ENCODE peak calls at places on chromosomes 2 and 18, in seven cellular contexts. One of them, this sample, is unnamed.

GRCh38 chr2:28981016-28981441 is at the start of gene TOGARAM2:
- DNase-seq in heart right ventricle: peak; percentile 20
- DNase-seq in A549: no peak
- DNase-seq in breast epithelium: no peak
- DNase-seq in mammary epithelial cell: no peak
- DNase-seq in PC-9: no peak
- DNase-seq in cardiac muscle cell: no peak
- DNase-seq in this sample: peak; percentile 19

GRCh38 chr2:224869601-224870000 is 153.4 kb upstream of the CCDC195 start:
- DNase-seq in heart right ventricle: no peak
- DNase-seq in A549: no peak
- DNase-seq in breast epithelium: no peak
- DNase-seq in mammary epithelial cell: peak; percentile 75
- DNase-seq in PC-9: no peak
- DNase-seq in cardiac muscle cell: no peak
- DNase-seq in this sample: peak; percentile 38

GRCh38 chr2:240739797-240740196 is 48.1 kb downstream of the AQP12A start:
- DNase-seq in heart right ventricle: no peak
- DNase-seq in A549: no peak
- DNase-seq in breast epithelium: no peak
- DNase-seq in mammary epithelial cell: no peak
- DNase-seq in PC-9: no peak
- DNase-seq in cardiac muscle cell: no peak
- DNase-seq in this sample: no peak

GRCh38 chr18:1361931-1362330 is 457.3 kb downstream of the ADCYAP1 start:
- DNase-seq in heart right ventricle: no peak
- DNase-seq in A549: no peak
- DNase-seq in breast epithelium: no peak
- DNase-seq in mammary epithelial cell: no peak
- DNase-seq in PC-9: no peak
- DNase-seq in cardiac muscle cell: no peak
- DNase-seq in this sample: no peak

GRCh38 chr18:73835039-73835438 is 312.6 kb downstream of the FBXO15 start:
- DNase-seq in heart right ventricle: no peak
- DNase-seq in A549: no peak
- DNase-seq in breast epithelium: no peak
- DNase-seq in mammary epithelial cell: no peak
- DNase-seq in PC-9: no peak
- DNase-seq in cardiac muscle cell: no peak
- DNase-seq in this sample: no peak

GRCh38 chr2:29260151-29260772 is 145.0 kb downstream of the CLIP4 start:
- DNase-seq in heart right ventricle: no peak
- DNase-seq in A549: no peak
- DNase-seq in breast epithelium: no peak
- DNase-seq in mammary epithelial cell: peak; percentile 47
- DNase-seq in PC-9: peak; percentile 40
- DNase-seq in cardiac muscle cell: no peak
- DNase-seq in this sample: peak; percentile 60

GRCh38 chr18:34598136-34598635 is 111.9 kb upstream of the DTNA start:
- DNase-seq in heart right ventricle: no peak
- DNase-seq in A549: no peak
- DNase-seq in breast epithelium: no peak
- DNase-seq in mammary epithelial cell: no peak
- DNase-seq in PC-9: no peak
- DNase-seq in cardiac muscle cell: no peak
- DNase-seq in this sample: peak; percentile 34

GRCh38 chr18:12947355-12948054 is at the start of gene SEH1L:
- DNase-seq in heart right ventricle: peak; percentile 99
- DNase-seq in A549: peak; percentile 98
- DNase-seq in breast epithelium: peak; percentile 100
- DNase-seq in mammary epithelial cell: peak; percentile 94
- DNase-seq in PC-9: peak; percentile 81
- DNase-seq in cardiac muscle cell: peak; percentile 100
- DNase-seq in this sample: peak; percentile 83

GRCh38 chr2:105714141-105714540 is 30.6 kb upstream of the NCK2 start:
- DNase-seq in heart right ventricle: no peak
- DNase-seq in A549: no peak
- DNase-seq in breast epithelium: no peak
- DNase-seq in mammary epithelial cell: no peak
- DNase-seq in PC-9: no peak
- DNase-seq in cardiac muscle cell: no peak
- DNase-seq in this sample: no peak

GRCh38 chr18:48698707-48699106 is 159.9 kb downstream of the CTIF start:
- DNase-seq in heart right ventricle: no peak
- DNase-seq in A549: no peak
- DNase-seq in breast epithelium: no peak
- DNase-seq in mammary epithelial cell: no peak
- DNase-seq in PC-9: no peak
- DNase-seq in cardiac muscle cell: no peak
- DNase-seq in this sample: no peak

GRCh38 chr2:230759481-230760191 is 47.0 kb downstream of the CAB39 start:
- DNase-seq in heart right ventricle: no peak
- DNase-seq in A549: no peak
- DNase-seq in breast epithelium: no peak
- DNase-seq in mammary epithelial cell: no peak
- DNase-seq in PC-9: no peak
- DNase-seq in cardiac muscle cell: no peak
- DNase-seq in this sample: no peak
- H3K27ac ChIP-seq in heart right ventricle: no peak overlapping the region
- H3K27ac ChIP-seq in A549: no peak overlapping the region
- H3K27ac ChIP-seq in breast epithelium: peak overlapping the region; percentile 64
- H3K27ac ChIP-seq in mammary epithelial cell: no peak overlapping the region
- H3K27ac ChIP-seq in PC-9: peak overlapping the region; percentile 52
- H3K27ac ChIP-seq in cardiac muscle cell: no peak overlapping the region
- H3K27ac ChIP-seq in this sample: no peak overlapping the region

DNA sequence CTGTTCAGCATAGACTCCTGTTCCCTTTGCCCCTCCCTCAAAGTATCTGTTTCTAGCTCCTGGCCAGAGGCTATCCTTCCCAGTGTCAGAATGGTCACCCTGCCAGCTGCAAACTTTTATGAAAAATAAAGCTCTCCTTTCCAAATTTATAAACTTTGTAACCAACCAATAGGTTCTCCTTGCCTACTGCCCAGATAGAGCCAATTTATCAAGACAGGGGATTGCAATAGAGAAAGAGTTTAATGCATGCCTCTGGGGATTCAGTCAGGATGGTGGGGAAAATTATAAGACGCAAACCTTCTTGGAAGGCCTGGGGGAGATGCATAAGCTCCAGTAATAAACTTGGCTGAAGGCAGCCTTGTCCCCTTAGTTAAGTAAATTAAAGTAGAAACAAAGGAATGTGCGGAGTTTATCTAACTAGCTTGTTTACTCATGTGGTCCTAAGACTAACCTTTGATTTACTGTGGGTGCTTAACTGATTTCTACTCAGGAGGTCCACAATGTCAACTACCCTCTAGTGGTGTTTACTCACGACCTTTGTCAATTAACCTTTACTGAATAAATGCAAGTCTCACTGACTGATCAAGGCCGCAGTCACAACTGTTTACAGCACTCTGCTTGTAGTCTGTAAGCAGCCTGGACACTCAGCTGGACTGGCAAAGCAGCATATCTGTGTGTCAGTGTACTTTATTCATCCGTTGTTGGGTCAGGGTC is 42.9 kb upstream of the PDK1 start:
- DNase-seq in heart right ventricle: no peak
- DNase-seq in A549: no peak
- DNase-seq in breast epithelium: no peak
- DNase-seq in mammary epithelial cell: no peak
- DNase-seq in PC-9: no peak
- DNase-seq in cardiac muscle cell: no peak
- DNase-seq in this sample: no peak
- H3K9me3 ChIP-seq in heart right ventricle: peaks cover 44% of the 10 kb centered on the region
- H3K9me3 ChIP-seq in A549: peaks cover 31% of the 10 kb centered on the region
- H3K9me3 ChIP-seq in breast epithelium: peaks cover 23% of the 10 kb centered on the region
- H3K9me3 ChIP-seq in mammary epithelial cell: no peaks in the 10 kb centered on the region
- H3K9me3 ChIP-seq in PC-9: peaks cover 21% of the 10 kb centered on the region
- H3K9me3 ChIP-seq in cardiac muscle cell: no peaks in the 10 kb centered on the region
- H3K9me3 ChIP-seq in this sample: peaks cover 9% of the 10 kb centered on the region

GRCh38 chr2:47277187-47277586 is 122.1 kb upstream of the STPG4 start:
- DNase-seq in heart right ventricle: no peak
- DNase-seq in A549: no peak
- DNase-seq in breast epithelium: no peak
- DNase-seq in mammary epithelial cell: peak; percentile 77
- DNase-seq in PC-9: peak; percentile 19
- DNase-seq in cardiac muscle cell: no peak
- DNase-seq in this sample: no peak

GRCh38 chr2:47276061-47276460 is 121.0 kb upstream of the STPG4 start:
- DNase-seq in heart right ventricle: no peak
- DNase-seq in A549: no peak
- DNase-seq in breast epithelium: no peak
- DNase-seq in mammary epithelial cell: no peak
- DNase-seq in PC-9: peak; percentile 21
- DNase-seq in cardiac muscle cell: no peak
- DNase-seq in this sample: no peak

GRCh38 chr2:47274780-47275117 is 119.6 kb upstream of the STPG4 start:
- DNase-seq in heart right ventricle: no peak
- DNase-seq in A549: no peak
- DNase-seq in breast epithelium: no peak
- DNase-seq in mammary epithelial cell: no peak
- DNase-seq in PC-9: no peak
- DNase-seq in cardiac muscle cell: no peak
- DNase-seq in this sample: no peak

GRCh38 chr2:47274054-47274779 is 119.1 kb upstream of the STPG4 start:
- DNase-seq in heart right ventricle: no peak
- DNase-seq in A549: peak; percentile 29
- DNase-seq in breast epithelium: no peak
- DNase-seq in mammary epithelial cell: no peak
- DNase-seq in PC-9: peak; percentile 33
- DNase-seq in cardiac muscle cell: no peak
- DNase-seq in this sample: peak; percentile 63

GRCh38 chr2:47277987-47278386 is 122.9 kb upstream of the STPG4 start:
- DNase-seq in heart right ventricle: no peak
- DNase-seq in A549: no peak
- DNase-seq in breast epithelium: no peak
- DNase-seq in mammary epithelial cell: no peak
- DNase-seq in PC-9: no peak
- DNase-seq in cardiac muscle cell: no peak
- DNase-seq in this sample: no peak
- H3K27ac ChIP-seq in heart right ventricle: no peak overlapping the region
- H3K27ac ChIP-seq in A549: no peak overlapping the region
- H3K27ac ChIP-seq in breast epithelium: no peak overlapping the region
- H3K27ac ChIP-seq in mammary epithelial cell: no peak overlapping the region
- H3K27ac ChIP-seq in PC-9: no peak overlapping the region
- H3K27ac ChIP-seq in cardiac muscle cell: no peak overlapping the region
- H3K27ac ChIP-seq in this sample: no peak overlapping the region

GRCh38 chr2:57139179-57139578 is 907.4 kb upstream of the VRK2 start:
- DNase-seq in heart right ventricle: no peak
- DNase-seq in A549: no peak
- DNase-seq in breast epithelium: no peak
- DNase-seq in mammary epithelial cell: no peak
- DNase-seq in PC-9: no peak
- DNase-seq in cardiac muscle cell: no peak
- DNase-seq in this sample: no peak
- H3K9me3 ChIP-seq in heart right ventricle: no peaks in the 10 kb centered on the region
- H3K9me3 ChIP-seq in A549: no peaks in the 10 kb centered on the region
- H3K9me3 ChIP-seq in breast epithelium: no peaks in the 10 kb centered on the region
- H3K9me3 ChIP-seq in mammary epithelial cell: no peaks in the 10 kb centered on the region
- H3K9me3 ChIP-seq in PC-9: no peaks in the 10 kb centered on the region
- H3K9me3 ChIP-seq in cardiac muscle cell: no peaks in the 10 kb centered on the region
- H3K9me3 ChIP-seq in this sample: no peaks in the 10 kb centered on the region

DNA sequence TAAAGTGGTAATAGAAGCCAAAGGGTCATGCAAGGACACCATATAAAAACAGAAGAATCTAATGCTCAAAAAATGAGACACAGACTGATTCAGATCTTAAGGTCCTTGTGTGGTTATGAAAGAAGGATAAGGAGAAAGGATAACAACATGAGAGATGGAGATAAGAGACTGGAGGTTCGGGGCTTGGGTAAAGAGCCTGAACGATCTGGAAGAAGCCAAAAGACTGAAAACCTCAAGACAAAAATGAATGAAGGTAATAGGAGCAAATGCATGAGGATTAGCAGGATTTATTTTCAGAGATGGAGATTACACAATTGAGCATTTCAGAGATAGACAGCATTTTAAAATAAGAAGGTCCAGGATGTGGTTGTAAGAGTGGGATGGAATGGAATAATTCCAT is 26.1 kb downstream of the STK17B start:
- DNase-seq in heart right ventricle: no peak
- DNase-seq in A549: no peak
- DNase-seq in breast epithelium: no peak
- DNase-seq in mammary epithelial cell: no peak
- DNase-seq in PC-9: no peak
- DNase-seq in cardiac muscle cell: no peak
- DNase-seq in this sample: no peak
- H3K27ac ChIP-seq in heart right ventricle: no peak overlapping the region
- H3K27ac ChIP-seq in A549: no peak overlapping the region
- H3K27ac ChIP-seq in breast epithelium: no peak overlapping the region
- H3K27ac ChIP-seq in mammary epithelial cell: no peak overlapping the region
- H3K27ac ChIP-seq in PC-9: no peak overlapping the region
- H3K27ac ChIP-seq in cardiac muscle cell: no peak overlapping the region
- H3K27ac ChIP-seq in this sample: no peak overlapping the region

GRCh38 chr2:21535826-21536225 is 412.1 kb downstream of the TDRD15 start:
- DNase-seq in heart right ventricle: no peak
- DNase-seq in A549: no peak
- DNase-seq in breast epithelium: no peak
- DNase-seq in mammary epithelial cell: no peak
- DNase-seq in PC-9: no peak
- DNase-seq in cardiac muscle cell: no peak
- DNase-seq in this sample: no peak
- H3K9me3 ChIP-seq in heart right ventricle: peaks cover 46% of the 10 kb centered on the region
- H3K9me3 ChIP-seq in A549: peaks cover 28% of the 10 kb centered on the region
- H3K9me3 ChIP-seq in breast epithelium: peaks cover 19% of the 10 kb centered on the region
- H3K9me3 ChIP-seq in mammary epithelial cell: peaks cover 6% of the 10 kb centered on the region
- H3K9me3 ChIP-seq in PC-9: peaks cover 11% of the 10 kb centered on the region
- H3K9me3 ChIP-seq in cardiac muscle cell: no peaks in the 10 kb centered on the region
- H3K9me3 ChIP-seq in this sample: peaks cover 8% of the 10 kb centered on the region